ENCODE peak calls at places on chromosomes 11 and 22, in four cellular contexts. Y, Q, J and W are unnamed samples. For H3K4me1, the result is how much of the 10 kb centered on the place peaks cover.

GRCh38 chr22:33314316-33314715 is 256.1 kb upstream of the SYN3 start:
- DNase-seq in Y (no peak), Q (no peak), J (no peak), W (no peak)

GRCh38 chr22:44719586-44720368 is 17.8 kb downstream of the PRR5 start:
- DNase-seq in J (no peak), Y (no peak), Q (peak), W (no peak)

GRCh38 chr11:35376613-35377012 is 42.7 kb downstream of the SLC1A2 start:
- DNase-seq in Q (no peak), Y (no peak), J (no peak), W (no peak)

GRCh38 chr11:93728792-93729128 is 12.5 kb downstream of the TAF1D start:
- DNase-seq in Y (no peak), J (peak), Q (no peak), W (no peak)

GRCh38 chr22:42229455-42230149 is 40.9 kb downstream of the TCF20 start:
- DNase-seq in Y (no peak), Q (no peak), J (no peak), W (no peak)

GRCh38 chr11:2186669-2187266 is 15.2 kb upstream of the TH start:
- DNase-seq in Q (peak), Y (peak), J (peak), W (no peak)

GRCh38 chr11:122656631-122657101 is 1.1 kb downstream of the UBASH3B start:
- DNase-seq in J (peak), Y (no peak), Q (peak), W (no peak)

GRCh38 chr11:14541180-14541579 is 21.0 kb upstream of the PSMA1 start:
- DNase-seq in Y (peak), Q (no peak), J (no peak), W (no peak)

GRCh38 chr22:36724836-36725235 is 21.3 kb upstream of the CACNG2 start:
- DNase-seq in J (no peak), Q (no peak), Y (no peak), W (no peak)

GRCh38 chr11:59785818-59786217 is 24.8 kb downstream of the MRPL16 start:
- DNase-seq in Q (no peak), Y (no peak), J (no peak), W (no peak)

GRCh38 chr22:29476116-29476515 is 3.9 kb upstream of the NEFH start:
- DNase-seq in J (no peak), Y (no peak), Q (no peak), W (no peak)

GRCh38 chr11:65014146-65014960 is at the start of gene ARL2:
- DNase-seq in Q (no peak), J (no peak), Y (no peak), W (no peak)

GRCh38 chr11:132496341-132496740 is 1036.0 kb downstream of the OPCML start:
- DNase-seq in Y (no peak), Q (no peak), J (no peak), W (no peak)

GRCh38 chr11:120331301-120331966 is 4.8 kb upstream of the ARHGEF12 start:
- DNase-seq in Y (no peak), J (no peak), Q (no peak), W (no peak)

GRCh38 chr11:11976476-11977187 is 31.8 kb downstream of the DKK3 start:
- DNase-seq in Q (peak), J (no peak), Y (no peak), W (peak)

GRCh38 chr11:11978792-11979486 is 29.5 kb downstream of the DKK3 start:
- DNase-seq in Y (peak), J (no peak), Q (peak), W (no peak)

GRCh38 chr11:11978098-11978637 is 30.3 kb downstream of the DKK3 start:
- DNase-seq in J (no peak), Y (no peak), Q (no peak), W (peak)

GRCh38 chr11:11975201-11976092 is 33.0 kb downstream of the DKK3 start:
- DNase-seq in Y (no peak), J (no peak), Q (no peak), W (no peak)

GRCh38 chr11:11977206-11977938 is 31.1 kb downstream of the DKK3 start:
- DNase-seq in Q (peak), Y (no peak), J (no peak), W (peak)
- H3K4me1 ChIP-seq in Q (half or more), Y (under half), J (under half), W (half or more)

GRCh38 chr22:38062782-38063181 is 5.6 kb downstream of the PICK1 start:
- DNase-seq in J (no peak), Q (peak), Y (no peak), W (no peak)
- H3K4me1 ChIP-seq in J (under half), Q (under half), Y (under half), W (under half)

GRCh38 chr11:46264976-46265375 is 12.5 kb upstream of the CREB3L1 start:
- DNase-seq in Q (no peak), Y (no peak), J (no peak), W (no peak)
- H3K4me1 ChIP-seq in Q (under half), Y (under half), J (under half), W (under half)

GRCh38 chr11:295351-296205 is 3.7 kb downstream of the IFITM5 start:
- DNase-seq in Y (no peak), J (no peak), Q (no peak), W (no peak)
- H3K4me1 ChIP-seq in Y (under half), J (under half), Q (under half), W (under half)